ENCODE peak calls at places on chromosome 12, in four cellular contexts. V, N, Z and P are unnamed samples.
A peak's percentile ranks its signal among the peaks of the same experiment; 100 is the strongest.

GRCh38 chr12:76623929-76624328 is 64.4 kb upstream of the OSBPL8 start:
- DNase-seq in V (no peak), N (no peak), Z (no peak), P (no peak)

GRCh38 chr12:110543252-110543959 is 39.7 kb downstream of the PPTC7 start:
- DNase-seq in Z (no peak), V (no peak), N (no peak), P (peak; percentile 32)

GRCh38 chr12:117051380-117051779 is 47.8 kb downstream of the TESC start:
- DNase-seq in V (no peak), Z (no peak), N (no peak), P (no peak)

GRCh38 chr12:103627189-103627855 is 40.2 kb downstream of the STAB2 start:
- DNase-seq in N (no peak), V (no peak), Z (no peak), P (no peak)

GRCh38 chr12:66879392-66879791 is 200.5 kb upstream of the GRIP1 start:
- DNase-seq in Z (no peak), N (no peak), V (no peak), P (no peak)

GRCh38 chr12:93145086-93145485 is 216.0 kb upstream of the EEA1 start:
- DNase-seq in Z (no peak), V (no peak), N (no peak), P (no peak)

GRCh38 chr12:50927766-50928224 is 24.5 kb upstream of the HIGD1C start:
- DNase-seq in Z (no peak), V (no peak), N (no peak), P (no peak)

GRCh38 chr12:89695100-89695499 is 13.5 kb downstream of the ATP2B1 start:
- DNase-seq in N (no peak), Z (no peak), V (no peak), P (no peak)

GRCh38 chr12:26773313-26774104 is 59.5 kb downstream of the ITPR2 start:
- DNase-seq in N (no peak), Z (no peak), V (no peak), P (no peak)

GRCh38 chr12:69470189-69471094 is at the start of gene FRS2:
- DNase-seq in Z (peak; percentile 97), V (peak; percentile 86), N (peak; percentile 93), P (peak; percentile 94)

GRCh38 chr12:10621278-10621677 is 7.9 kb upstream of the MAGOHB start:
- DNase-seq in N (no peak), Z (no peak), V (no peak), P (no peak)

GRCh38 chr12:25670076-25671055 is 117.3 kb upstream of the LMNTD1 start:
- DNase-seq in Z (no peak), N (no peak), V (no peak), P (no peak)

GRCh38 chr12:131486831-131487230 is 224.1 kb upstream of the SFSWAP start:
- DNase-seq in Z (no peak), V (no peak), N (no peak), P (no peak)

GRCh38 chr12:87967871-87968270 is 61.3 kb downstream of the C12orf50 start:
- DNase-seq in N (no peak), Z (no peak), V (no peak), P (no peak)

GRCh38 chr12:115296613-115297012 is 612.6 kb upstream of the TBX3 start:
- DNase-seq in Z (no peak), N (no peak), V (no peak), P (no peak)

GRCh38 chr12:68813242-68813593 is 5.2 kb downstream of the MDM2 start:
- DNase-seq in Z (no peak), N (no peak), V (no peak), P (no peak)

GRCh38 chr12:6769003-6769389 is 2.8 kb downstream of the PTMS start:
- DNase-seq in Z (peak; percentile 81), V (no peak), N (peak; percentile 80), P (no peak)

GRCh38 chr12:81668475-81668874 is 90.7 kb downstream of the PPFIA2 start:
- DNase-seq in N (no peak), Z (no peak), V (no peak), P (no peak)

GRCh38 chr12:116015525-116015924 is 262.0 kb downstream of the MED13L start:
- DNase-seq in Z (peak; percentile 15), V (peak; percentile 21), N (no peak), P (peak; percentile 61)

GRCh38 chr12:45575823-45576448 is 153.6 kb upstream of the ARID2 start:
- DNase-seq in N (no peak), V (no peak), Z (no peak), P (no peak)

GRCh38 chr12:110813298-110813697 is 33.5 kb upstream of the CCDC63 start:
- DNase-seq in V (no peak), Z (no peak), N (no peak), P (no peak)

GRCh38 chr12:59115526-59115925 is 195.2 kb upstream of the LRIG3 start:
- DNase-seq in Z (no peak), N (no peak), V (no peak), P (no peak)

GRCh38 chr12:65911321-65911720 is 87.0 kb downstream of the HMGA2 start:
- DNase-seq in V (no peak), Z (no peak), N (no peak), P (no peak)

GRCh38 chr12:108568653-108569154 is 6.3 kb downstream of the ISCU start:
- DNase-seq in Z (no peak), V (no peak), N (peak; percentile 19), P (no peak)

DNA sequence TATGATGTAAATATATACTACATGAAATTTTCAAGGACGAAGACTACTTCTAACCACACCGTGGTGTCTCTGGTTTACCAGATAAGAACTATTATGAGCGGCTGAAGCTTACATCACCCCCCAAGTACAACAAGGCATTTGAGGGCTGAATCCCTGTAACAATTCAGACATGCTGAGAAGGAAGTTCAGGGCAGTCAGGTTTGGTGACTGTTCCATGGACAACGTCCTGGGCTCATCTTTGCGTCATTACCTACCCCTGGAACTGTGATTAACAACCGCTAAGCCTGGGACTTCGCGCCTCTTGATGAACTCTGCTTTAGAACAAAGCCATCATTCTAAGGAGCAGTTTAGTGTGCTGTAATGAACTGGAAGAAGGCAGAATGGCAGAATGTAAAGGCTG is 263.3 kb downstream of the ADAMTS20 start:
- DNase-seq in N (no peak), V (no peak), Z (no peak), P (no peak)
- TF ChIP-seq JUND in N (no peak), V (no peak), Z (no peak), P (no peak)

DNA sequence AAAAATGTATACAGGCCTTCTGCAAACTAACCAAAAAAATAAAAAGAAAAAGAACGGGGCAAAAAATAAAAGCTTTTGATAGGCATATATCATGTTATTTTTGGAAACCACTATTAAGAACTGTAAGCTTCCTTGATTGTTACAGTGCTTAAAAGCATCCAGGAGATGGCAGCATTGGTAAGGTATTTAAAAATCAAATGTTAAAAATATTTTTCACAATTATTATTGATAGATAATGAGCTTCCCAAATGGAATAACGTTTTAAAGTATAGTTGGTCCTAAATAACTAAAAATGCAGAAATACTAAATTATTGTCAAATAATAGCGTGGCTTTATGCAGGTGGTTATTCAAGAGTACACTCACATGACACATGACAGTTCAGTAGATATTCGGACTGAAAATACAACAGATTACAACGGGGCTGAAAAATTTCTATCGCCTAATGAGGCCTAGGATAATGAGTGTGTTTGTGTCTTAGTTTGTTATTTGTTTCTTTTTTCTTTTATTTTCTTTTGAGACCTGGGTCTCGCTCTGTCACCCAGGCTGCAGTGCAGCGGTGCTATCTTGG is 127.2 kb upstream of the ATF7IP start:
- DNase-seq in V (no peak), Z (no peak), N (no peak), P (no peak)
- TF ChIP-seq JUND in V (no peak), Z (no peak), N (no peak), P (no peak)

DNA sequence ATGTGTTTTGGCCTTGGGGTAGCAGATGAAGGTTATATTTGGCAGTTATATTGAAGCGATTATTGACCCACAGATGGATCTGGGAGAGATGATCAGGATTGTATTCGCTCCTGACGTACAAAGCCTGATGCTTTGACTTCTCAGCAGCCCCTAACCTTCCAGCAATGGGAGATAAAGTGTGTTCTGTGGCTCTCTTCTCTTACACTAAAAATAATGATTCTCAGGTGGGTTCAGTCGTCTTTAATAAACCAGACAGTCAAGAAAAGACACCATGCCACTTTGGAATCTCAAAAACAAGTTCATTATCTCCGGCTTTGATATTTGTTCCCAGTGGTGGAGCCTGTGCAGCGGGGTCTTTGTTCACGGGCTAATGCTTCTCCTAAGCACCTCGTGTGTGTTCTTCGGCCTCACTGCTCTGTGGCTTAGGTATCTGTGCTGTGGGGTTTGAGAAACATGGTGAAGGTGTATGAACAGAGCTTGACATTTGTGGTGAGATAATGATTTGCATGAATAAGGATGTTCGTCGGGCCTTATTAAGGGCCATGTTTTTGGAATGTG is 1.6 kb downstream of the ACVR1B start:
- DNase-seq in N (no peak), Z (no peak), V (no peak), P (no peak)
- TF ChIP-seq JUND in N (no peak), Z (no peak), V (no peak), P (no peak)

GRCh38 chr12:3897400-3897910 is 24.3 kb upstream of the PARP11 start:
- DNase-seq in N (no peak), Z (no peak), V (no peak), P (no peak)
- TF ChIP-seq JUND in N (no peak), Z (no peak), V (no peak), P (no peak)

GRCh38 chr12:49922349-49923034 is 18.8 kb upstream of the FAIM2 start:
- DNase-seq in Z (no peak), V (no peak), N (no peak), P (no peak)
- TF ChIP-seq JUND in Z (no peak), V (no peak), N (no peak), P (no peak)

GRCh38 chr12:104763163-104763805 is 194.8 kb downstream of the SLC41A2 start:
- DNase-seq in N (peak; percentile 14), Z (no peak), V (no peak), P (no peak)
- TF ChIP-seq JUND in N (no peak), Z (no peak), V (no peak), P (no peak)